ENCODE peak calls at places on chromosomes 3 and 15, in ten cellular contexts. One of them, this sample, is unnamed.
A peak's percentile ranks its signal among the peaks of the same experiment; 100 is the strongest.

GRCh38 chr3:58237940-58238681 is 519 bp downstream of the ABHD6 start:
- DNase-seq in transverse colon: peak; percentile 72
- DNase-seq in psoas muscle: peak; percentile 65
- DNase-seq in right lobe of liver: peak; percentile 91
- DNase-seq in heart left ventricle: peak; percentile 84
- DNase-seq in adrenal gland: peak; percentile 73
- DNase-seq in upper lobe of left lung: peak; percentile 50
- DNase-seq in suprapubic skin: peak; percentile 85
- DNase-seq in uterus: peak; percentile 63
- DNase-seq in esophagus squamous epithelium: peak; percentile 21
- DNase-seq in this sample: peak; percentile 16

GRCh38 chr15:69144530-69144929 is 15.9 kb upstream of the GLCE start:
- DNase-seq in transverse colon: no peak
- DNase-seq in psoas muscle: no peak
- DNase-seq in right lobe of liver: no peak
- DNase-seq in heart left ventricle: no peak
- DNase-seq in adrenal gland: no peak
- DNase-seq in upper lobe of left lung: no peak
- DNase-seq in suprapubic skin: no peak
- DNase-seq in uterus: no peak
- DNase-seq in esophagus squamous epithelium: no peak
- DNase-seq in this sample: no peak

GRCh38 chr15:72800819-72801481 is 17.4 kb upstream of the ADPGK start:
- DNase-seq in transverse colon: no peak
- DNase-seq in psoas muscle: no peak
- DNase-seq in right lobe of liver: no peak
- DNase-seq in heart left ventricle: no peak
- DNase-seq in adrenal gland: no peak
- DNase-seq in upper lobe of left lung: no peak
- DNase-seq in suprapubic skin: no peak
- DNase-seq in uterus: no peak
- DNase-seq in esophagus squamous epithelium: no peak
- DNase-seq in this sample: no peak

GRCh38 chr3:169603661-169604060 is 59.9 kb downstream of the MECOM start:
- DNase-seq in transverse colon: no peak
- DNase-seq in psoas muscle: no peak
- DNase-seq in right lobe of liver: no peak
- DNase-seq in heart left ventricle: no peak
- DNase-seq in adrenal gland: no peak
- DNase-seq in upper lobe of left lung: no peak
- DNase-seq in suprapubic skin: no peak
- DNase-seq in uterus: no peak
- DNase-seq in esophagus squamous epithelium: no peak
- DNase-seq in this sample: no peak

GRCh38 chr3:35295875-35296274 is 343.4 kb upstream of the ARPP21 start:
- DNase-seq in transverse colon: no peak
- DNase-seq in psoas muscle: no peak
- DNase-seq in right lobe of liver: no peak
- DNase-seq in heart left ventricle: no peak
- DNase-seq in adrenal gland: no peak
- DNase-seq in upper lobe of left lung: no peak
- DNase-seq in suprapubic skin: no peak
- DNase-seq in uterus: no peak
- DNase-seq in esophagus squamous epithelium: no peak
- DNase-seq in this sample: no peak

GRCh38 chr3:74891312-74891711 is 276.9 kb upstream of the CNTN3 start:
- DNase-seq in transverse colon: no peak
- DNase-seq in psoas muscle: no peak
- DNase-seq in right lobe of liver: no peak
- DNase-seq in heart left ventricle: no peak
- DNase-seq in adrenal gland: no peak
- DNase-seq in upper lobe of left lung: no peak
- DNase-seq in suprapubic skin: no peak
- DNase-seq in uterus: no peak
- DNase-seq in esophagus squamous epithelium: no peak
- DNase-seq in this sample: no peak

GRCh38 chr3:13364602-13365271 is 55.4 kb downstream of the NUP210 start:
- DNase-seq in transverse colon: no peak
- DNase-seq in psoas muscle: no peak
- DNase-seq in right lobe of liver: no peak
- DNase-seq in heart left ventricle: no peak
- DNase-seq in adrenal gland: no peak
- DNase-seq in upper lobe of left lung: no peak
- DNase-seq in suprapubic skin: no peak
- DNase-seq in uterus: no peak
- DNase-seq in esophagus squamous epithelium: no peak
- DNase-seq in this sample: no peak

GRCh38 chr3:128351476-128352085 is 115.1 kb downstream of the DNAJB8 start:
- DNase-seq in transverse colon: no peak
- DNase-seq in psoas muscle: no peak
- DNase-seq in right lobe of liver: peak; percentile 34
- DNase-seq in heart left ventricle: no peak
- DNase-seq in adrenal gland: no peak
- DNase-seq in upper lobe of left lung: no peak
- DNase-seq in suprapubic skin: no peak
- DNase-seq in uterus: no peak
- DNase-seq in esophagus squamous epithelium: no peak
- DNase-seq in this sample: no peak

GRCh38 chr3:169667380-169667671 is 3.8 kb upstream of the MECOM start:
- DNase-seq in transverse colon: no peak
- DNase-seq in psoas muscle: no peak
- DNase-seq in right lobe of liver: no peak
- DNase-seq in heart left ventricle: no peak
- DNase-seq in adrenal gland: no peak
- DNase-seq in upper lobe of left lung: no peak
- DNase-seq in suprapubic skin: no peak
- DNase-seq in uterus: no peak
- DNase-seq in esophagus squamous epithelium: no peak
- DNase-seq in this sample: no peak

GRCh38 chr15:72398189-72398588 is at the start of gene TMEM202:
- DNase-seq in transverse colon: no peak
- DNase-seq in psoas muscle: no peak
- DNase-seq in right lobe of liver: no peak
- DNase-seq in heart left ventricle: no peak
- DNase-seq in adrenal gland: no peak
- DNase-seq in upper lobe of left lung: no peak
- DNase-seq in suprapubic skin: no peak
- DNase-seq in uterus: no peak
- DNase-seq in esophagus squamous epithelium: no peak
- DNase-seq in this sample: no peak

GRCh38 chr3:16048435-16049318 is 125.8 kb upstream of the GALNT15 start:
- DNase-seq in transverse colon: peak; percentile 50
- DNase-seq in psoas muscle: no peak
- DNase-seq in right lobe of liver: no peak
- DNase-seq in heart left ventricle: no peak
- DNase-seq in adrenal gland: peak; percentile 74
- DNase-seq in upper lobe of left lung: peak; percentile 58
- DNase-seq in suprapubic skin: no peak
- DNase-seq in uterus: no peak
- DNase-seq in esophagus squamous epithelium: no peak
- DNase-seq in this sample: no peak

GRCh38 chr3:23455084-23455483 is 252.0 kb downstream of the UBE2E2 start:
- DNase-seq in transverse colon: no peak
- DNase-seq in psoas muscle: no peak
- DNase-seq in right lobe of liver: no peak
- DNase-seq in heart left ventricle: no peak
- DNase-seq in adrenal gland: peak; percentile 17
- DNase-seq in upper lobe of left lung: no peak
- DNase-seq in suprapubic skin: no peak
- DNase-seq in uterus: no peak
- DNase-seq in esophagus squamous epithelium: no peak
- DNase-seq in this sample: no peak

GRCh38 chr3:55574671-55575070 is 87.6 kb upstream of the WNT5A start:
- DNase-seq in transverse colon: no peak
- DNase-seq in psoas muscle: no peak
- DNase-seq in right lobe of liver: no peak
- DNase-seq in heart left ventricle: no peak
- DNase-seq in adrenal gland: no peak
- DNase-seq in upper lobe of left lung: no peak
- DNase-seq in suprapubic skin: no peak
- DNase-seq in uterus: no peak
- DNase-seq in esophagus squamous epithelium: no peak
- DNase-seq in this sample: no peak

GRCh38 chr3:55571913-55572312 is 84.8 kb upstream of the WNT5A start:
- DNase-seq in transverse colon: peak; percentile 52
- DNase-seq in psoas muscle: peak; percentile 22
- DNase-seq in right lobe of liver: no peak
- DNase-seq in heart left ventricle: peak; percentile 77
- DNase-seq in adrenal gland: peak; percentile 6
- DNase-seq in upper lobe of left lung: peak; percentile 34
- DNase-seq in suprapubic skin: no peak
- DNase-seq in uterus: no peak
- DNase-seq in esophagus squamous epithelium: no peak
- DNase-seq in this sample: no peak

GRCh38 chr3:55579499-55579898 is 92.4 kb upstream of the WNT5A start:
- DNase-seq in transverse colon: no peak
- DNase-seq in psoas muscle: no peak
- DNase-seq in right lobe of liver: no peak
- DNase-seq in heart left ventricle: no peak
- DNase-seq in adrenal gland: no peak
- DNase-seq in upper lobe of left lung: no peak
- DNase-seq in suprapubic skin: no peak
- DNase-seq in uterus: no peak
- DNase-seq in esophagus squamous epithelium: no peak
- DNase-seq in this sample: no peak

GRCh38 chr3:55572816-55573215 is 85.7 kb upstream of the WNT5A start:
- DNase-seq in transverse colon: no peak
- DNase-seq in psoas muscle: no peak
- DNase-seq in right lobe of liver: no peak
- DNase-seq in heart left ventricle: no peak
- DNase-seq in adrenal gland: no peak
- DNase-seq in upper lobe of left lung: no peak
- DNase-seq in suprapubic skin: no peak
- DNase-seq in uterus: no peak
- DNase-seq in esophagus squamous epithelium: no peak
- DNase-seq in this sample: no peak

GRCh38 chr3:55576621-55577020 is 89.5 kb upstream of the WNT5A start:
- DNase-seq in transverse colon: no peak
- DNase-seq in psoas muscle: no peak
- DNase-seq in right lobe of liver: no peak
- DNase-seq in heart left ventricle: no peak
- DNase-seq in adrenal gland: no peak
- DNase-seq in upper lobe of left lung: no peak
- DNase-seq in suprapubic skin: no peak
- DNase-seq in uterus: no peak
- DNase-seq in esophagus squamous epithelium: no peak
- DNase-seq in this sample: no peak
- TF ChIP-seq CTCF in transverse colon: no peak
- TF ChIP-seq CTCF in psoas muscle: no peak
- TF ChIP-seq CTCF in right lobe of liver: no peak
- TF ChIP-seq CTCF in heart left ventricle: no peak
- TF ChIP-seq CTCF in adrenal gland: no peak
- TF ChIP-seq CTCF in upper lobe of left lung: no peak
- TF ChIP-seq CTCF in suprapubic skin: no peak
- TF ChIP-seq CTCF in uterus: no peak
- TF ChIP-seq CTCF in esophagus squamous epithelium: no peak
- TF ChIP-seq CTCF in this sample: no peak

DNA sequence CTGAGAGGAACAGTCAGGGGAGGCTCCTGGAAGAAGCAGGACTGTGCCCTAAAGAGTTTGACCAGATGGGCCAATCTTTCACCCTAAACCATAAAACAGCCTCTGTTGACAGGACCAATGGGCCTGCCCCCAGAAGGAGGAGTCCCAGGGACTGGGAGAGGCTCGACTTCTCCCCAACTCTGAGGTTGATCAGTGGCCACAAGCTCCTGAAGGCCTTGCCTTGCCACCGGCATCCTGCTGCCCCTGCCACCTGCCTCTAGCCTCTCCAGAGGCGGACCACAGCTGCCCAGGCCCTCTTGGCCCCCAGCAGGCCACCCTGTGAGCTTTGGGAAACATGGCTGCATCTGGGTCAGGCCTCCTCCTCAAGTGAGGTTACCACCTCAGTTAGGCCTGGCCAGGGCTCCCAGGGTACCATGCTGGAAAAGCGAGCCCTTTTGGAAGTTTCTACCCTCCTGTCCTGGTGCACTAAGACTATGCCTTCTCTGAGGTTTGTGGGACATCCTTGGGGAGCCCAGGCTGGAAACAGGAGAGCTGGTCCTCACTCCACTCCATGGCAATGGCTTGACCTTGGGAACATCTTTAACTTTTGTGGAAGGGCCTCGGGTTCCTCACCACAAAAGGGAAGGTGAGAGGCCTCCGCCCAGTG is 2.9 kb downstream of the VIPR1 start:
- DNase-seq in transverse colon: peak; percentile 75
- DNase-seq in psoas muscle: no peak
- DNase-seq in right lobe of liver: peak; percentile 35
- DNase-seq in heart left ventricle: no peak
- DNase-seq in adrenal gland: no peak
- DNase-seq in upper lobe of left lung: peak; percentile 15
- DNase-seq in suprapubic skin: peak; percentile 55
- DNase-seq in uterus: peak; percentile 2
- DNase-seq in esophagus squamous epithelium: no peak
- DNase-seq in this sample: no peak
- H3K4me3 ChIP-seq in transverse colon: no peak overlapping the region
- H3K4me3 ChIP-seq in psoas muscle: no peak overlapping the region
- H3K4me3 ChIP-seq in right lobe of liver: no peak overlapping the region
- H3K4me3 ChIP-seq in heart left ventricle: no peak overlapping the region
- H3K4me3 ChIP-seq in adrenal gland: no peak overlapping the region
- H3K4me3 ChIP-seq in upper lobe of left lung: peak overlapping the region; percentile 61
- H3K4me3 ChIP-seq in suprapubic skin: no peak overlapping the region
- H3K4me3 ChIP-seq in uterus: no peak overlapping the region
- H3K4me3 ChIP-seq in esophagus squamous epithelium: no peak overlapping the region
- H3K4me3 ChIP-seq in this sample: no peak overlapping the region

GRCh38 chr15:40990789-40991188 is 37.5 kb downstream of the CHAC1 start:
- DNase-seq in transverse colon: no peak
- DNase-seq in psoas muscle: no peak
- DNase-seq in right lobe of liver: no peak
- DNase-seq in heart left ventricle: no peak
- DNase-seq in adrenal gland: no peak
- DNase-seq in upper lobe of left lung: no peak
- DNase-seq in suprapubic skin: no peak
- DNase-seq in uterus: no peak
- DNase-seq in esophagus squamous epithelium: no peak
- DNase-seq in this sample: no peak
- H3K36me3 ChIP-seq in transverse colon: no peaks in the 10 kb centered on the region
- H3K36me3 ChIP-seq in psoas muscle: peaks cover 80% of the 10 kb centered on the region
- H3K36me3 ChIP-seq in right lobe of liver: no peaks in the 10 kb centered on the region
- H3K36me3 ChIP-seq in heart left ventricle: peaks cover 10% of the 10 kb centered on the region
- H3K36me3 ChIP-seq in adrenal gland: no peaks in the 10 kb centered on the region
- H3K36me3 ChIP-seq in upper lobe of left lung: peaks cover 23% of the 10 kb centered on the region
- H3K36me3 ChIP-seq in suprapubic skin: peaks cover 53% of the 10 kb centered on the region
- H3K36me3 ChIP-seq in uterus: no peaks in the 10 kb centered on the region
- H3K36me3 ChIP-seq in esophagus squamous epithelium: peaks cover 22% of the 10 kb centered on the region
- H3K36me3 ChIP-seq in this sample: peaks cover 36% of the 10 kb centered on the region

DNA sequence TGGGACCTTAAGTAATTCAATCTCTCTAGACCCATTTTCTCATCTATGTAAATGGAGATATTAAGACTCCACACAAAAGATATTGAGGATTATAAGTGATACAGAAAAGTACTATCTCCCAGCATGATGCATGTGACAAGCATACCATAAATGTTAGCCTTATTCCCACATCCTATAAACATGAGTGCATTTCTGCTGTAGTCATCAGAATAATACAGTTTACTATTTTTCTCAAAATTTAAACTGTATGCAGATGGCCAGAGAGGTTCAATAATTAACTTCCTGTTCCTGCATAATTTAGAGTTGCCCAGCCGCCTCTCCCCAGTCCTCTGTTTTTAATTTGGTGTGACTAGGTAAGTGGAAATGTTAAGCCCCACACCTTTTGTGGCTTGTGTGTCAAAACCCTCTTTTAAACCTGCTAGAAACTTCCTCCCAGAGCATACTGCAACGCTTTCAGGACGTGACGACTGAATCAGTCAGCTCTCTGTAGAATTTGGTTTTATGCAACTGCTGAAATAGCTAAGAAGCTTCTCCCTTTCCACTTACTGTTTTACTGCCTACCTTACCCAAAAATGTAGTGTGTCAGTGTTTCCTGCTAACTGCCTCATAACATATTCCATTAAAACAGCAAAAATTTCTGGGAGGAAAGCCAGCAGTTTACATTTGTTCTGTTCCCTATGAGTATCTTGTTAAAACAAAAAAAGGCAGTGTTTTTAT is 1037.8 kb downstream of the EPHA3 start:
- DNase-seq in transverse colon: no peak
- DNase-seq in psoas muscle: no peak
- DNase-seq in right lobe of liver: no peak
- DNase-seq in heart left ventricle: no peak
- DNase-seq in adrenal gland: no peak
- DNase-seq in upper lobe of left lung: no peak
- DNase-seq in suprapubic skin: no peak
- DNase-seq in uterus: no peak
- DNase-seq in esophagus squamous epithelium: no peak
- DNase-seq in this sample: no peak
- TF ChIP-seq CTCF in transverse colon: no peak
- TF ChIP-seq CTCF in psoas muscle: no peak
- TF ChIP-seq CTCF in right lobe of liver: no peak
- TF ChIP-seq CTCF in heart left ventricle: no peak
- TF ChIP-seq CTCF in adrenal gland: no peak
- TF ChIP-seq CTCF in upper lobe of left lung: no peak
- TF ChIP-seq CTCF in suprapubic skin: no peak
- TF ChIP-seq CTCF in uterus: no peak
- TF ChIP-seq CTCF in esophagus squamous epithelium: no peak
- TF ChIP-seq CTCF in this sample: no peak

This sample was measured in ascending aorta.